ENCODE peak calls at places on chromosomes 4 and X, in ten cellular contexts. G is IMR-90; O is endothelial cell of umbilical vein; V is suprapubic skin; M is upper lobe of right lung; U is body of pancreas; K is left ventricle myocardium inferior; Q is PC-9; Z is CD4-positive, alpha-beta T cell; Y is lower lobe of right lung. R is an unnamed sample.

GRCh38 chr4:158169931-158170690 is 2.7 kb downstream of the GASK1B start:
- DNase-seq in G (peak; percentile 21), O (peak; percentile 61), V (no peak), M (no peak), U (no peak), K (no peak), Q (no peak), Z (no peak), Y (no peak), R (no peak)

GRCh38 chrX:136259543-136259942 is 8.3 kb upstream of the MAP7D3 start:
- DNase-seq in G (peak; percentile 68), O (peak; percentile 80), V (no peak), M (no peak), U (no peak), K (no peak), Q (no peak), Z (no peak), Y (no peak), R (no peak)

GRCh38 chr4:91064157-91064853 is 937.1 kb downstream of the CCSER1 start:
- DNase-seq in G (no peak), O (peak; percentile 61), V (no peak), M (no peak), U (peak; percentile 22), K (no peak), Q (no peak), Z (no peak), Y (no peak), R (no peak)

GRCh38 chr4:148344382-148344781 is 97.8 kb downstream of the NR3C2 start:
- DNase-seq in G (no peak), O (peak; percentile 29), V (no peak), M (no peak), U (peak; percentile 59), K (no peak), Q (no peak), Z (no peak), Y (no peak), R (no peak)

GRCh38 chrX:50609796-50610195 is 139.2 kb upstream of the DGKK start:
- DNase-seq in G (peak; percentile 27), O (peak; percentile 29), V (no peak), M (no peak), U (no peak), K (no peak), Q (no peak), Z (no peak), Y (no peak), R (no peak)

GRCh38 chrX:2894885-2895292 is 34.2 kb downstream of the ARSD start:
- DNase-seq in G (peak; percentile 50), O (no peak), V (no peak), M (no peak), U (peak; percentile 69), K (no peak), Q (peak; percentile 84), Z (no peak), Y (no peak), R (peak; percentile 74)

GRCh38 chr4:151484396-151485102 is 75.6 kb downstream of the FHIP1A start:
- DNase-seq in G (peak; percentile 77), O (peak; percentile 6), V (no peak), M (no peak), U (no peak), K (no peak), Q (peak; percentile 76), Z (no peak), Y (no peak), R (no peak)

GRCh38 chr4:185282968-185283367 is 73.6 kb downstream of the SNX25 start:
- DNase-seq in G (peak; percentile 28), O (no peak), V (no peak), M (no peak), U (no peak), K (no peak), Q (peak; percentile 51), Z (no peak), Y (no peak), R (no peak)

GRCh38 chr4:120293341-120293740 is 226.7 kb upstream of the MAD2L1 start:
- DNase-seq in G (no peak), O (no peak), V (no peak), M (no peak), U (no peak), K (no peak), Q (no peak), Z (no peak), Y (no peak), R (no peak)

GRCh38 chr4:136713140-136713539 is 819.2 kb downstream of the PCDH18 start:
- DNase-seq in G (peak; percentile 66), O (peak; percentile 58), V (no peak), M (no peak), U (no peak), K (no peak), Q (no peak), Z (no peak), Y (no peak), R (no peak)

GRCh38 chr4:12679217-12679616 is 804.9 kb downstream of the RAB28 start:
- DNase-seq in G (no peak), O (no peak), V (no peak), M (no peak), U (no peak), K (no peak), Q (no peak), Z (no peak), Y (no peak), R (no peak)

GRCh38 chrX:53065066-53065465 is 16.5 kb downstream of the GPR173 start:
- DNase-seq in G (no peak), O (no peak), V (no peak), M (no peak), U (no peak), K (no peak), Q (peak; percentile 37), Z (no peak), Y (no peak), R (no peak)

GRCh38 chr4:173289351-173289725 is 44.8 kb downstream of the HMGB2 start:
- DNase-seq in G (peak; percentile 16), O (no peak), V (no peak), M (no peak), U (no peak), K (no peak), Q (no peak), Z (no peak), Y (no peak), R (no peak)

GRCh38 chrX:129653985-129654651 is 638 bp downstream of the APLN start:
- DNase-seq in G (no peak), O (no peak), V (no peak), M (no peak), U (peak; percentile 34), K (peak; percentile 41), Q (no peak), Z (no peak), Y (no peak), R (peak; percentile 48)

GRCh38 chr4:931194-931959 is 739 bp downstream of the GAK start:
- DNase-seq in G (peak; percentile 84), O (peak; percentile 34), V (peak; percentile 81), M (peak; percentile 74), U (peak; percentile 30), K (no peak), Q (peak; percentile 39), Z (no peak), Y (no peak), R (no peak)

GRCh38 chr4:182519528-182519927 is 276.3 kb downstream of the TENM3 start:
- DNase-seq in G (no peak), O (no peak), V (no peak), M (no peak), U (no peak), K (no peak), Q (no peak), Z (no peak), Y (no peak), R (no peak)

GRCh38 chr4:149371021-149371420 is 444.6 kb downstream of the IQCM start:
- DNase-seq in G (peak; percentile 63), O (peak; percentile 46), V (no peak), M (no peak), U (no peak), K (no peak), Q (no peak), Z (no peak), Y (no peak), R (no peak)
- TF ChIP-seq CTCF in G (peak; percentile 53), O (no peak), V (no peak), M (peak; percentile 24), U (peak; percentile 31), K (peak; percentile 56), Q (peak; percentile 58), Z (no peak), Y (peak; percentile 22), R (no peak)

GRCh38 chr4:109365944-109366343 is 63.5 kb upstream of the COL25A1 start:
- DNase-seq in G (no peak), O (peak; percentile 78), V (no peak), M (no peak), U (no peak), K (no peak), Q (no peak), Z (no peak), Y (no peak), R (no peak)
- H3K27ac ChIP-seq in G (no peak overlapping the region), O (peak overlapping the region; percentile 90), V (no peak overlapping the region), M (no peak overlapping the region), U (no peak overlapping the region), K (no peak overlapping the region), Q (no peak overlapping the region), Z (no peak overlapping the region), Y (no peak overlapping the region), R (no peak overlapping the region)

DNA sequence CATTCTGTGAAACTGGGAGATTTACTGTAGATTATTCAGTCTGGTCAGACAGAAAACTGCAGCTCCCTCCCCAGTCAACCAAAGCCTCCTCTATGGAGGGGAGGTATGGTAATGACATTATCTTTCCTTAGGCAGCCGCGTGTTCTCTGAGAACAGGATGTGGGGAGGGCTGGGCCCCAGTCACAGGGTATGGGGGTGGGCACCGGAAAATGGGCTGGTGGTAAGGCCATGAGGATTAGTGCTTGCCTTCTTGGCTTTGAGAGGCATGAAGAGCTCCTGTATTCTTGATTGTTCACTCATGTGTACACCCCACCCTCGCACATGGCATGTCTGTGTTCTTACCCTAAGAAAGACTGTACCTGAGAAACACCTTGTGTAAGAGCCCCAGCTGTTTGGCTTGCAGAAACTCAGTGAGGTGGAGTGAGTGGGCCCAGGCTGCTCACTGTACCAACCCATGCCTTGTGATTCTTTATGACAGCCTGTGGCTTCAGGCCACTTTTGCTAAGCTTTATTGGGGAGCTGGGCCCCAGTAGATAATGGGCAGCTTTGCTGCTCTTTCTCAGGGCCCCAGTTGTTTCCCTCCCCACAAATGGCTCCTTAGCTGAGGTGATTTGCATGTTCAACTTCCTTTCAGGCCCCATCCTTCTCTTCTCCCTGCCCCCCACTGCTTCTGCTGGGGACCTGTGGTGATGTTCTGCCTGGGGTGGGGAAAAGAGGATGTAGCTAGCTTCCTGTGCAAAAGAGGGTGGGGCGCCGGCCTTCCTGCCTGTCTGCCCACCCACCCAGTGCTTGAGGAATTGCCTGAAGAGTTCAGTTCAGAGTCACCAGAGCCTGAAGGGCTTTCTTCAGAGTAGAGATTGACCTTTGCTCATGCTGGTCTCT is 30.7 kb downstream of the MSN start:
- DNase-seq in G (no peak), O (peak; percentile 55), V (no peak), M (peak; percentile 82), U (no peak), K (peak; percentile 44), Q (no peak), Z (peak; percentile 47), Y (peak; percentile 80), R (peak; percentile 92)
- TF ChIP-seq CTCF in G (no peak), O (no peak), V (no peak), M (no peak), U (no peak), K (no peak), Q (no peak), Z (no peak), Y (no peak), R (no peak)

DNA sequence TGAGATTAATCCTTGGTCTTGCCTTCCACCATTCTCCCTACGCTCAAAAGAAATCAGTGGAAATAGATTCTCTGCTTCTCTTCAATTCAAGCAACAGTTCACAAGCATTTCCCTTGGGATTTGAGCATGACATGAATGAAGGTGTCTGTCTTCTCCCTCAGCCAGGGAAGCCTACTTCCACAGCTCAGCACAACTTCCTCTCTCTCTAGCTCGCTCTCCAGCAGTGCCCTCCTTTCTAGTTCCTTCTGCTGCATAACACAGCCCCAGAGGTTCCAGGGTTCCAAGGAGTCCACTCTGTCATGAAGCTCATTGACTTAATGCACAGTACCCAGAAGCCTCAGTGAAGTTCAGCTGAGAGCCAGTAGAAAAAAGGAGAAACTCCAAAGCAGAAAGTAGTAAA is 81.3 kb downstream of the PLS3 start:
- DNase-seq in G (no peak), O (no peak), V (no peak), M (no peak), U (no peak), K (no peak), Q (no peak), Z (no peak), Y (no peak), R (no peak)
- H3K27ac ChIP-seq in G (peak overlapping the region; percentile 26), O (no peak overlapping the region), V (no peak overlapping the region), M (no peak overlapping the region), U (no peak overlapping the region), K (peak overlapping the region; percentile 63), Q (peak overlapping the region; percentile 20), Z (no peak overlapping the region), Y (no peak overlapping the region), R (no peak overlapping the region)

R was measured in Peyer's patch.